ENCODE peak calls at places on chromosome 15, in five cellular contexts. T is ascending aorta, G is lung, Y is cardiac fibroblast, J is GM13977. M is an unnamed sample.

GRCh38 chr15:24772709-24773373 is 97.3 kb downstream of the NPAP1 start:
- DNase-seq in G (peak), Y (peak), J (no peak), T (no peak), M (peak)

GRCh38 chr15:60006808-60007346 is 2.8 kb downstream of the FOXB1 start:
- DNase-seq in T (no peak), J (no peak), Y (no peak), G (no peak), M (no peak)

GRCh38 chr15:39850436-39850835 is 67.8 kb upstream of the FSIP1 start:
- DNase-seq in T (no peak), J (no peak), G (no peak), Y (no peak), M (no peak)

GRCh38 chr15:40469776-40470390 is 901 bp upstream of the CHST14 start:
- DNase-seq in T (no peak), J (no peak), G (no peak), Y (peak), M (no peak)

GRCh38 chr15:64096486-64097431 is 977 bp downstream of the SNX1 start:
- DNase-seq in J (no peak), T (no peak), G (no peak), Y (peak), M (peak)

GRCh38 chr15:55909036-55909811 is 84.2 kb downstream of the NEDD4 start:
- DNase-seq in Y (peak), T (no peak), J (no peak), G (no peak), M (no peak)

GRCh38 chr15:72146221-72146620 is 28.0 kb downstream of the SENP8 start:
- DNase-seq in T (no peak), G (no peak), Y (no peak), J (no peak), M (no peak)

GRCh38 chr15:52527898-52528464 is 699 bp downstream of the MYO5A start:
- DNase-seq in Y (peak), G (no peak), J (peak), T (no peak), M (no peak)

GRCh38 chr15:96300808-96301207 is 29.7 kb upstream of the NR2F2 start:
- DNase-seq in T (no peak), J (no peak), Y (no peak), G (no peak), M (no peak)

GRCh38 chr15:32910839-32911238 is 193.0 kb downstream of the GREM1 start:
- DNase-seq in T (no peak), G (no peak), J (no peak), Y (no peak), M (no peak)

DNA sequence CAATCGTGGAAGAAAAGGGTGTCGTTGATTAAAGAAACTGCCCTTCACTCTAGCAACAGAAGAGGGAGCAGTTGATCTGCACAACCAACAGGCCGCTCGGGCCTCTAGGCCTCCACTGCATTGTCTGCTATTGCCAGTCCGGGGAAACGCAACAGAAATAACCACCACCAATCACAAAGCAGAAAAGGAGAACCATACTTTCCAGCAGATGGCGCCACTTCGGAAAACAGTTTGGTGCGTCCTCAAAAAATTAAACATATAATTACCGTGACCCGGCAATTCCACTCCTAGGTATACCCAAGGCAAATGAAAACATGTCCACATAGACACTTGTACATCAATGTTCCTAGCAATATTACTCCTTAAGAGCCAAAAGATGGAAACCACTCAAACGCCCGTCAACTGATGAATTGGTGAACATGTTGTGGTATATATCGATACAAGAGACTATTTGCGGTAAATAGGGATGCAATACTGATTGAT is 154.1 kb downstream of the TJP1 start:
- DNase-seq in G (peak), T (no peak), J (no peak), Y (peak), M (peak)
- TF ChIP-seq CTCF in G (peak), T (peak), J (no peak), Y (peak), M (peak)

GRCh38 chr15:35548435-35548834 is 2.5 kb upstream of the DPH6 start:
- DNase-seq in Y (no peak), J (no peak), G (no peak), T (no peak), M (no peak)
- TF ChIP-seq CTCF in Y (no peak), J (no peak), G (no peak), T (no peak), M (no peak)

DNA sequence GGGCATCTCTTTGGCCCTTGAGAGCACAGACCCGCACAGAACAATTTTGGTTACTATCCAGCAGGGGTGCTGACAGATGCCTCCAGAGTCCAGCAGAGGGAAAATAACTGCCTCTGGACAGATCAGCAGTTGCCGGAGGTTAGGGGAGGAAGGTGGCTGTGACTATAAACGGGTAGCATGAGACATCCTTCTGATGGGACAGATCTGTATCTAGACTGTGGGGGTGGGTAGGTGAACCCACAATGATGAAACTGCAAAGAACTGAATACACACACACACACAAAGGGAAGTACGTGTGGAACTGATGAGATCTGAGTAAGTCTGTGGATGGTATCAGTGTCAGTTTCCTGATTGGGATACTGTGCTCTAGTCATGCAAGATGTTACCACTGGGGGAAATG is 21.2 kb downstream of the ADAMTS7 start:
- DNase-seq in Y (no peak), J (no peak), T (no peak), G (no peak), M (no peak)
- TF ChIP-seq CTCF in Y (no peak), J (no peak), T (no peak), G (no peak), M (no peak)

DNA sequence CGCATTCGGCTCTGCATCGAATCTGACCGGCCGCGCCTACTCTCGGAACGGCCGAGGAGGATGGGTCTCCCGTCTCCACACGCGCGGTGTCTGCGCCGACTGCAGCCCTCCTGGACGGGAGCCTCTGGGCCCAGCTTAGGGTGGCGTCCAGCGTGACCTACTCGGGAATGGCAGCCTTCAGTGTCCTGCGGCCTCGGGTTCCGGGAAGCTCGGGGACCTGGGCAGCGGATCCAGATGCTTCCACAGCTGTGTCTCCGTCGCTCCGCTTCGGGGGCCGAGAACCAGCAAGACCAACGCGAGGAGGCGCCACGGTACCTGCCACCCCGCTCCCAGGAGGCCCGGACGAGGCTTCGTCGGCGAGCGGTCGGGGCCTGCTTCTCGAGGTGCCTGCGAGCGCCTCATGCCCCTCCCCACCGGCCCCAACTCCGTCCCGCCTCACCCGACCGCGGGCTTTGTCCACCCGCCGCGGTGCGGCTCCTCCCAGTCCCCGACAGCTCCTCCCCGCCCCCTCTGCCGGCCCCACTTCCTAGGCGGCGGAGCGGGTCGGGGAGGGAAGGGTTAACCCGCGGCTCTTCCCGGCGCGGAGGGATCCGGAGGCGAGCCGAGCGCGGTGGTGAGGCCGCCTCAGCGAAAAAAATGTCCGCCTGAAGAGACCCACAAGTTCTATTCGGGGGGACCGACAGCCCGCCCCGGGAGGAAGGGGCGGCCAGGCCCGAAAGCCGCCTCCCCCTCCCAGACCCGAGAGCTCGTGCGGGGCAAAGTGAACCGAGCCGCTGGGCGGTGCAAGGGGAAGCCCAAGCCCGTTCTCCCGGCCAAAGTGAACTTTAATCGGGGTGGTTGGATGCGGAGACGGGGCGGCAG is at the start of gene TCF12:
- DNase-seq in J (peak), T (peak), Y (peak), G (peak), M (peak)
- TF ChIP-seq CTCF in J (peak), T (peak), Y (peak), G (no peak), M (peak)

DNA sequence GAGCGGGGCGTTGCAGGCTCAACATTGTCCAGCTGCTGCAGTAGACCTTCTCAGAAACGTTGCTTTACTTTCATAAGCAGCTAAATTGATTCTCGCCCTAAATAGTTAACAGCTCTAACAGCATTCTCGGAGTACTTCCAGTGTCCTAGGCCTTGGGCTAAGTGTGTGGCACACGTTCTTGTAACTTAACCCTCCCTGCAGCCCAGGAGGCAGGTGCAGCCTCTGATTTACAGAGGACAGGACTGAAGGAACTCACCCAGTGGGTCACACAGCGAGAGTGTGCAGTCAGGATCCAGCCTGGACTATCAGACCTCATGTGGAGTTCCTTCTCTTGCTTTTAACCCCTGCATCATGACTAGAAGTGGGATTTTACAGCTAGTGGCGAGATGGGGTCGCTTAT is 312.8 kb upstream of the C2CD4B start:
- DNase-seq in Y (no peak), J (no peak), T (no peak), G (no peak), M (no peak)
- TF ChIP-seq CTCF in Y (no peak), J (no peak), T (no peak), G (no peak), M (no peak)